ENCODE peak calls at places on chromosome 4, in four cellular contexts. Q is dorsolateral prefrontal cortex; Y is effector memory CD4-positive, alpha-beta T cell; C is Peyer's patch. I is an unnamed sample.
A peak's percentile ranks its signal among the peaks of the same experiment; 100 is the strongest.

GRCh38 chr4:157912212-157912611 is 260.6 kb downstream of the GASK1B start:
- DNase-seq in Q (no peak), Y (no peak), C (no peak), I (no peak)

GRCh38 chr4:90099795-90100194 is 27.4 kb upstream of the CCSER1 start:
- DNase-seq in Q (no peak), Y (no peak), C (no peak), I (no peak)

GRCh38 chr4:14812101-14812500 is 190.2 kb upstream of the CPEB2 start:
- DNase-seq in Q (no peak), Y (no peak), C (no peak), I (no peak)

GRCh38 chr4:152102184-152103000 is 341.6 kb upstream of the GATB start:
- DNase-seq in Q (no peak), Y (no peak), C (no peak), I (no peak)

GRCh38 chr4:127609484-127609883 is 23.3 kb upstream of the INTU start:
- DNase-seq in Q (no peak), Y (no peak), C (no peak), I (no peak)

GRCh38 chr4:158610790-158611189 is 60.9 kb downstream of the C4orf46 start:
- DNase-seq in Q (no peak), Y (no peak), C (no peak), I (no peak)

GRCh38 chr4:48033825-48034413 is 17.3 kb downstream of the NIPAL1 start:
- DNase-seq in Q (no peak), Y (peak; percentile 24), C (peak; percentile 86), I (peak; percentile 52)

GRCh38 chr4:173494013-173494970 is 35.7 kb downstream of the HAND2 start:
- DNase-seq in Q (no peak), Y (peak; percentile 26), C (peak; percentile 85), I (peak; percentile 65)

GRCh38 chr4:55077577-55077976 is 47.8 kb downstream of the KDR start:
- DNase-seq in Q (no peak), Y (no peak), C (no peak), I (no peak)

GRCh38 chr4:86331362-86331761 is 28.5 kb downstream of the MAPK10 start:
- DNase-seq in Q (no peak), Y (no peak), C (no peak), I (no peak)

GRCh38 chr4:1367230-1367935 is 20.4 kb downstream of the UVSSA start:
- DNase-seq in Q (no peak), Y (no peak), C (no peak), I (no peak)

GRCh38 chr4:78168029-78168428 is 110.9 kb downstream of the FRAS1 start:
- DNase-seq in Q (no peak), Y (no peak), C (no peak), I (no peak)

GRCh38 chr4:4865705-4866123 is 6.2 kb downstream of the MSX1 start:
- DNase-seq in Q (no peak), Y (no peak), C (no peak), I (no peak)

GRCh38 chr4:172553216-172553615 is 615.4 kb upstream of the GALNT7 start:
- DNase-seq in Q (no peak), Y (no peak), C (no peak), I (no peak)

GRCh38 chr4:175970734-175971133 is 94.9 kb upstream of the WDR17 start:
- DNase-seq in Q (no peak), Y (no peak), C (no peak), I (no peak)

GRCh38 chr4:178387756-178388155 is 945.5 kb upstream of the AGA start:
- DNase-seq in Q (no peak), Y (no peak), C (no peak), I (no peak)

GRCh38 chr4:108988514-108989195 is 225.8 kb upstream of the ETNPPL start:
- DNase-seq in Q (no peak), Y (no peak), C (no peak), I (no peak)

GRCh38 chr4:24686866-24687672 is 102.7 kb upstream of the DHX15 start:
- DNase-seq in Q (no peak), Y (no peak), C (peak; percentile 67), I (peak; percentile 66)

GRCh38 chr4:104901438-104901837 is 245.2 kb upstream of the TET2 start:
- DNase-seq in Q (peak; percentile 59), Y (no peak), C (no peak), I (no peak)

GRCh38 chr4:91840359-91840758 is 463.4 kb upstream of the GRID2 start:
- DNase-seq in Q (no peak), Y (no peak), C (no peak), I (no peak)

GRCh38 chr4:20412072-20412471 is 160.4 kb downstream of the SLIT2 start:
- DNase-seq in Q (no peak), Y (no peak), C (no peak), I (no peak)

GRCh38 chr4:98643760-98644159 is 14.7 kb downstream of the TSPAN5 start:
- DNase-seq in Q (no peak), Y (no peak), C (no peak), I (no peak)

GRCh38 chr4:101279377-101279871 is 67.9 kb downstream of the PPP3CA start:
- DNase-seq in Q (no peak), Y (no peak), C (no peak), I (no peak)

GRCh38 chr4:126647756-126648396 is 984.9 kb upstream of the INTU start:
- DNase-seq in Q (no peak), Y (no peak), C (no peak), I (no peak)

GRCh38 chr4:140995058-140995457 is 138.2 kb downstream of the RNF150 start:
- DNase-seq in Q (no peak), Y (no peak), C (no peak), I (peak; percentile 36)
- H3K27ac ChIP-seq in Q (no peak overlapping the region), Y (no peak overlapping the region), C (no peak overlapping the region), I (no peak overlapping the region)

GRCh38 chr4:181030961-181031360 is 1212.2 kb upstream of the TENM3 start:
- DNase-seq in Q (no peak), Y (no peak), C (no peak), I (no peak)
- H3K27ac ChIP-seq in Q (peak overlapping the region; percentile 59), Y (no peak overlapping the region), C (no peak overlapping the region), I (peak overlapping the region; percentile 33)

DNA sequence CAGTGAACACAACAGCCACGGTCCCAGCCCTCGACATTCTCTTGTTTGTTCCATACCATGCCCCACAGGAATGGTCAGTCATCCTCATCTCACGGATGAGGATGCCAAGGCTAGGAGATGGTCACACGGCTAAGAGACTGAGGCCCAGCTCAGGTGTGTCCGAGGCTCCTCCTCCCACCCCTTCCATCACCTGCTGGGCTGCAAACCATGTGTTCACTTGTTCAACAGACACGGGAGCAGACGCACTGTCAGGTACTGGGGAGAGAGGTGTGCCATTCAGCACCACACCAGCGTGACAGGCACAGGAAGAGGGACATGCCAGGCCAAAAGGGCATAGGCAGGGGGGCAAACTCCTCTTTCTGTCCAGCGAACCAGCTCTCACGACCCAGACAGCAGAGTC is 45.9 kb downstream of the ABLIM2 start:
- DNase-seq in Q (no peak), Y (no peak), C (no peak), I (no peak)
- H3K27ac ChIP-seq in Q (no peak overlapping the region), Y (no peak overlapping the region), C (no peak overlapping the region), I (peak overlapping the region; percentile 48)

GRCh38 chr4:40308528-40309122 is 26.5 kb upstream of the CHRNA9 start:
- DNase-seq in Q (no peak), Y (no peak), C (no peak), I (no peak)

GRCh38 chr4:40311811-40312346 is 23.3 kb upstream of the CHRNA9 start:
- DNase-seq in Q (no peak), Y (no peak), C (no peak), I (peak; percentile 48)

GRCh38 chr4:40307627-40308497 is 27.3 kb upstream of the CHRNA9 start:
- DNase-seq in Q (no peak), Y (peak; percentile 65), C (peak; percentile 89), I (peak; percentile 43)

GRCh38 chr4:40309250-40309774 is 25.8 kb upstream of the CHRNA9 start:
- DNase-seq in Q (peak; percentile 78), Y (peak; percentile 82), C (peak; percentile 98), I (peak; percentile 95)

GRCh38 chr4:40310225-40310624 is 24.9 kb upstream of the CHRNA9 start:
- DNase-seq in Q (no peak), Y (no peak), C (no peak), I (no peak)
- H3K27ac ChIP-seq in Q (no peak overlapping the region), Y (peak overlapping the region; percentile 83), C (no peak overlapping the region), I (no peak overlapping the region)